ENCODE peak calls at places on chromosomes 16 and 17, in six cellular contexts. One of them, this sample, is unnamed.

GRCh38 chr17:78834571-78834970 is 6.0 kb downstream of the USP36 start:
- DNase-seq in bronchial epithelial cell: no peak
- DNase-seq in PC-9: no peak
- DNase-seq in thoracic aorta: no peak
- DNase-seq in SK-N-SH: no peak
- DNase-seq in heart left ventricle: no peak
- DNase-seq in this sample: no peak

GRCh38 chr17:69967910-69968411 is 107.1 kb upstream of the KCNJ16 start:
- DNase-seq in bronchial epithelial cell: no peak
- DNase-seq in PC-9: no peak
- DNase-seq in thoracic aorta: no peak
- DNase-seq in SK-N-SH: no peak
- DNase-seq in heart left ventricle: no peak
- DNase-seq in this sample: no peak

GRCh38 chr16:84600343-84601229 is 17.3 kb downstream of the COTL1 start:
- DNase-seq in bronchial epithelial cell: no peak
- DNase-seq in PC-9: no peak
- DNase-seq in thoracic aorta: no peak
- DNase-seq in SK-N-SH: no peak
- DNase-seq in heart left ventricle: no peak
- DNase-seq in this sample: no peak

GRCh38 chr17:5678171-5678570 is 93.9 kb upstream of the NLRP1 start:
- DNase-seq in bronchial epithelial cell: no peak
- DNase-seq in PC-9: no peak
- DNase-seq in thoracic aorta: no peak
- DNase-seq in SK-N-SH: no peak
- DNase-seq in heart left ventricle: no peak
- DNase-seq in this sample: no peak

GRCh38 chr17:61294777-61295176 is 104.9 kb upstream of the TBX2 start:
- DNase-seq in bronchial epithelial cell: peak
- DNase-seq in PC-9: peak
- DNase-seq in thoracic aorta: no peak
- DNase-seq in SK-N-SH: no peak
- DNase-seq in heart left ventricle: no peak
- DNase-seq in this sample: no peak

GRCh38 chr16:285146-286055 is 2.4 kb downstream of the PDIA2 start:
- DNase-seq in bronchial epithelial cell: no peak
- DNase-seq in PC-9: no peak
- DNase-seq in thoracic aorta: no peak
- DNase-seq in SK-N-SH: no peak
- DNase-seq in heart left ventricle: no peak
- DNase-seq in this sample: no peak

GRCh38 chr17:76497979-76498885 is 3.0 kb downstream of the RHBDF2 start:
- DNase-seq in bronchial epithelial cell: peak
- DNase-seq in PC-9: no peak
- DNase-seq in thoracic aorta: peak
- DNase-seq in SK-N-SH: peak
- DNase-seq in heart left ventricle: peak
- DNase-seq in this sample: no peak

GRCh38 chr17:75098861-75099260 is 10.9 kb upstream of the ARMC7 start:
- DNase-seq in bronchial epithelial cell: no peak
- DNase-seq in PC-9: no peak
- DNase-seq in thoracic aorta: no peak
- DNase-seq in SK-N-SH: no peak
- DNase-seq in heart left ventricle: no peak
- DNase-seq in this sample: no peak

GRCh38 chr17:45320931-45321461 is 4.2 kb upstream of the MAP3K14 start:
- DNase-seq in bronchial epithelial cell: peak
- DNase-seq in PC-9: peak
- DNase-seq in thoracic aorta: no peak
- DNase-seq in SK-N-SH: no peak
- DNase-seq in heart left ventricle: no peak
- DNase-seq in this sample: no peak

GRCh38 chr16:56617212-56618085 is 8.1 kb upstream of the MT1E start:
- DNase-seq in bronchial epithelial cell: peak
- DNase-seq in PC-9: no peak
- DNase-seq in thoracic aorta: no peak
- DNase-seq in SK-N-SH: no peak
- DNase-seq in heart left ventricle: peak
- DNase-seq in this sample: no peak

GRCh38 chr16:88526906-88527185 is 43.4 kb upstream of the ZC3H18 start:
- DNase-seq in bronchial epithelial cell: no peak
- DNase-seq in PC-9: no peak
- DNase-seq in thoracic aorta: no peak
- DNase-seq in SK-N-SH: no peak
- DNase-seq in heart left ventricle: no peak
- DNase-seq in this sample: no peak

GRCh38 chr17:83012873-83013778 is 66.3 kb upstream of the METRNL start:
- DNase-seq in bronchial epithelial cell: peak
- DNase-seq in PC-9: no peak
- DNase-seq in thoracic aorta: no peak
- DNase-seq in SK-N-SH: peak
- DNase-seq in heart left ventricle: no peak
- DNase-seq in this sample: no peak

GRCh38 chr17:17076066-17076465 is 33.8 kb downstream of the MPRIP start:
- DNase-seq in bronchial epithelial cell: no peak
- DNase-seq in PC-9: no peak
- DNase-seq in thoracic aorta: no peak
- DNase-seq in SK-N-SH: no peak
- DNase-seq in heart left ventricle: no peak
- DNase-seq in this sample: no peak

GRCh38 chr16:50889276-50889675 is 147.4 kb downstream of the CYLD start:
- DNase-seq in bronchial epithelial cell: no peak
- DNase-seq in PC-9: no peak
- DNase-seq in thoracic aorta: no peak
- DNase-seq in SK-N-SH: no peak
- DNase-seq in heart left ventricle: no peak
- DNase-seq in this sample: no peak

GRCh38 chr16:50887500-50887899 is 145.6 kb downstream of the CYLD start:
- DNase-seq in bronchial epithelial cell: no peak
- DNase-seq in PC-9: no peak
- DNase-seq in thoracic aorta: no peak
- DNase-seq in SK-N-SH: no peak
- DNase-seq in heart left ventricle: no peak
- DNase-seq in this sample: no peak

GRCh38 chr16:50889746-50890145 is 147.9 kb downstream of the CYLD start:
- DNase-seq in bronchial epithelial cell: no peak
- DNase-seq in PC-9: no peak
- DNase-seq in thoracic aorta: no peak
- DNase-seq in SK-N-SH: no peak
- DNase-seq in heart left ventricle: no peak
- DNase-seq in this sample: no peak

GRCh38 chr16:50884066-50884860 is 142.4 kb downstream of the CYLD start:
- DNase-seq in bronchial epithelial cell: no peak
- DNase-seq in PC-9: peak
- DNase-seq in thoracic aorta: no peak
- DNase-seq in SK-N-SH: peak
- DNase-seq in heart left ventricle: no peak
- DNase-seq in this sample: peak

GRCh38 chr16:50888486-50889261 is 146.8 kb downstream of the CYLD start:
- DNase-seq in bronchial epithelial cell: no peak
- DNase-seq in PC-9: no peak
- DNase-seq in thoracic aorta: no peak
- DNase-seq in SK-N-SH: no peak
- DNase-seq in heart left ventricle: no peak
- DNase-seq in this sample: no peak
- TF ChIP-seq CTCF in bronchial epithelial cell: no peak
- TF ChIP-seq CTCF in PC-9: no peak
- TF ChIP-seq CTCF in thoracic aorta: no peak
- TF ChIP-seq CTCF in SK-N-SH: no peak
- TF ChIP-seq CTCF in heart left ventricle: no peak
- TF ChIP-seq CTCF in this sample: no peak

DNA sequence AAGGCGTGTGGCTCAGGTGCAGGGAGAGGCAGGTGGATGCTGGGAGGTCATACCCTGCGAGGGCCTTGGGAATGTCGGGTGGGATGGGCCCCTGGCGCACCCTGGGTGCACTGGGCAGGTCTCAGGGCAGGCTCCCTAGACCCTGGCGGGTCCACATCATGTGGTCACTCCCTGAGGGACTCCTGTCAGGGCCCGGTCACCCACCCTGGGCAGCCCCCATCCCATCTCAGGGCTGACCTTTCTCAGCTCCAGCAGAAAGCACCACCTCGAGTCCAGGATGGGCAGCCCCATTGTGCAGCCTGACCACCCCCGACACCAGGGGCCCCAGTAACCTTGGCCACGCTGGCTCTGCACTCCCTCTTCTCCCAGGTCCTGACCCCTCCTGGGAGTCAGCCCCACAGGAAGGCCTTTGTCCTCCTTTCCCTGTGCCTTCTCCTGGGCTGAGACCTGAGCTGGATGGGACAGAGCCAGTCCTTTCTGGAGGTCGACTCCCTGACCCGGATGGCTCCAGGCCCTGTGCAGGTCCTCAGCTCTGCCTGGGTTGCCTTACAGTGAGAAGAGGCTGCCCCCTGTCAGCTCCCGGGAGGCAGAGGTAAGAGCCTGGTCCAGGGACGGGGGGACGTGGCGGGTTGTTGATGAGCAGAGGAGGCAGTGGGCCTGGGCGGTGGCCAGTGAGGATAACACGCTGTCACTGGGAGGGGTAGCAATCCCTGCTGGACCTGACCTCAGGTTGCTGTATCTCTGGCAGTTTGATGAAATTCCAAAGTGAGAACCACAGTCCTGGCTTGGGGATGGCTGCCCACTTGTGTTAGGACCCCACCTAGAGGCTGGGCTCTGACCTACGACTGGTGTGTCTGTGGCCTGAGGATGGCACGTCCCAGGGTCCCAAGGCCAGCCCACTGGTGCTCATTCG is 77.9 kb downstream of the GOSR1 start:
- DNase-seq in bronchial epithelial cell: no peak
- DNase-seq in PC-9: peak
- DNase-seq in thoracic aorta: no peak
- DNase-seq in SK-N-SH: no peak
- DNase-seq in heart left ventricle: no peak
- DNase-seq in this sample: no peak
- TF ChIP-seq CTCF in bronchial epithelial cell: peak
- TF ChIP-seq CTCF in PC-9: peak
- TF ChIP-seq CTCF in thoracic aorta: no peak
- TF ChIP-seq CTCF in SK-N-SH: peak
- TF ChIP-seq CTCF in heart left ventricle: peak
- TF ChIP-seq CTCF in this sample: no peak

GRCh38 chr16:83068686-83069085 is 441.9 kb downstream of the CDH13 start:
- DNase-seq in bronchial epithelial cell: no peak
- DNase-seq in PC-9: no peak
- DNase-seq in thoracic aorta: no peak
- DNase-seq in SK-N-SH: no peak
- DNase-seq in heart left ventricle: no peak
- DNase-seq in this sample: no peak
- TF ChIP-seq CTCF in bronchial epithelial cell: no peak
- TF ChIP-seq CTCF in PC-9: no peak
- TF ChIP-seq CTCF in thoracic aorta: peak
- TF ChIP-seq CTCF in SK-N-SH: peak
- TF ChIP-seq CTCF in heart left ventricle: peak
- TF ChIP-seq CTCF in this sample: no peak

GRCh38 chr16:27515874-27516353 is 33.8 kb downstream of the GTF3C1 start:
- DNase-seq in bronchial epithelial cell: peak
- DNase-seq in PC-9: peak
- DNase-seq in thoracic aorta: no peak
- DNase-seq in SK-N-SH: peak
- DNase-seq in heart left ventricle: peak
- DNase-seq in this sample: no peak

GRCh38 chr16:27508476-27508875 is 41.2 kb downstream of the GTF3C1 start:
- DNase-seq in bronchial epithelial cell: no peak
- DNase-seq in PC-9: no peak
- DNase-seq in thoracic aorta: no peak
- DNase-seq in SK-N-SH: no peak
- DNase-seq in heart left ventricle: no peak
- DNase-seq in this sample: no peak

GRCh38 chr16:27512061-27512460 is 37.7 kb downstream of the GTF3C1 start:
- DNase-seq in bronchial epithelial cell: no peak
- DNase-seq in PC-9: no peak
- DNase-seq in thoracic aorta: no peak
- DNase-seq in SK-N-SH: no peak
- DNase-seq in heart left ventricle: no peak
- DNase-seq in this sample: no peak

GRCh38 chr16:27514806-27515205 is 34.9 kb downstream of the GTF3C1 start:
- DNase-seq in bronchial epithelial cell: no peak
- DNase-seq in PC-9: no peak
- DNase-seq in thoracic aorta: no peak
- DNase-seq in SK-N-SH: no peak
- DNase-seq in heart left ventricle: no peak
- DNase-seq in this sample: no peak

DNA sequence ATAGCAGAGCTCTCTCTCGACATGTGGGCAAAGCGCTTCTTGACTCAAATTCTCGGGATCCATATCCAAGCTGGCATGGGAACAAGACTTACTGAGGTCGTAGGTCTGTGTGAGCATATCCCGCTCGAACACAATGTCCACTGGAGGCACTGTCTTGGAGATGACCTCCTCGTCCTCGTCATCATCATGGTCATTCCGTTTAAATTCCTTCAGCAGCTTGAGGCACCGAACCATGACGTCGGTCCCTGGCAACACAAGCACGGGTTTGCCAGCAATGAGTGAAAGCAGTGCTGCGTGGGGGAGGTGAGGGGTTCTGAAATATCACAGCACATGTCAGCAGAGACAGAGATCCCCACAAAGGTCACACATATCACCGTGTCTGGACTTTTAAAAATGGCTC is 38.1 kb downstream of the GTF3C1 start:
- DNase-seq in bronchial epithelial cell: no peak
- DNase-seq in PC-9: no peak
- DNase-seq in thoracic aorta: no peak
- DNase-seq in SK-N-SH: no peak
- DNase-seq in heart left ventricle: peak
- DNase-seq in this sample: no peak
- TF ChIP-seq CTCF in bronchial epithelial cell: no peak
- TF ChIP-seq CTCF in PC-9: no peak
- TF ChIP-seq CTCF in thoracic aorta: no peak
- TF ChIP-seq CTCF in SK-N-SH: no peak
- TF ChIP-seq CTCF in heart left ventricle: peak
- TF ChIP-seq CTCF in this sample: no peak

GRCh38 chr17:31541559-31541958 is 150.1 kb downstream of the RAB11FIP4 start:
- DNase-seq in bronchial epithelial cell: no peak
- DNase-seq in PC-9: no peak
- DNase-seq in thoracic aorta: no peak
- DNase-seq in SK-N-SH: no peak
- DNase-seq in heart left ventricle: no peak
- DNase-seq in this sample: no peak
- TF ChIP-seq CTCF in bronchial epithelial cell: peak
- TF ChIP-seq CTCF in PC-9: no peak
- TF ChIP-seq CTCF in thoracic aorta: no peak
- TF ChIP-seq CTCF in SK-N-SH: peak
- TF ChIP-seq CTCF in heart left ventricle: no peak
- TF ChIP-seq CTCF in this sample: no peak